ENCODE peak calls at places on chromosomes 4 and X, in ten cellular contexts. V is Panc1, H is cardiac fibroblast, J is epithelial cell of esophagus, U is ACHN, B is lower lobe of right lung, N is posterior vena cava, S is nephron progenitor cell, Y is Daoy, P is fibroblast of mammary gland. C is an unnamed sample.

GRCh38 chr4:38519671-38520070 is 144.3 kb upstream of the KLF3 start:
- DNase-seq in V (no peak), H (no peak), J (no peak), U (no peak), B (no peak), N (no peak), S (no peak), Y (no peak), P (no peak), C (no peak)

GRCh38 chr4:153759407-153760226 is at the start of gene RNF175:
- DNase-seq in V (no peak), H (no peak), J (no peak), U (peak), B (no peak), N (no peak), S (peak), Y (peak), P (no peak), C (peak)

GRCh38 chr4:8044699-8045098 is 105.0 kb upstream of the AFAP1 start:
- DNase-seq in V (no peak), H (no peak), J (no peak), U (no peak), B (no peak), N (no peak), S (peak), Y (no peak), P (no peak), C (no peak)

GRCh38 chrX:119684916-119685224 is 8.1 kb downstream of the SEPTIN6 start:
- DNase-seq in V (no peak), H (no peak), J (no peak), U (no peak), B (no peak), N (no peak), S (no peak), Y (no peak), P (no peak), C (no peak)

GRCh38 chrX:56782362-56782761 is 53.3 kb downstream of the NBDY start:
- DNase-seq in V (no peak), H (no peak), J (no peak), U (no peak), B (no peak), N (no peak), S (no peak), Y (no peak), P (no peak), C (no peak)

GRCh38 chrX:2811271-2811670 is 17.5 kb upstream of the GYG2 start:
- DNase-seq in V (no peak), H (peak), J (no peak), U (no peak), B (no peak), N (no peak), S (no peak), Y (no peak), P (peak), C (no peak)

GRCh38 chr4:53705151-53705764 is 114.0 kb upstream of the LNX1 start:
- DNase-seq in V (no peak), H (no peak), J (no peak), U (no peak), B (no peak), N (no peak), S (no peak), Y (no peak), P (no peak), C (no peak)

GRCh38 chr4:119652978-119653377 is 24.4 kb upstream of the PDE5A start:
- DNase-seq in V (no peak), H (peak), J (no peak), U (no peak), B (no peak), N (no peak), S (no peak), Y (peak), P (peak), C (no peak)

GRCh38 chrX:149830192-149830873 is 48.6 kb downstream of the MAGEA9 start:
- DNase-seq in V (no peak), H (peak), J (peak), U (peak), B (no peak), N (no peak), S (peak), Y (peak), P (peak), C (peak)

GRCh38 chr4:38290360-38290759 is 330.2 kb downstream of the PTTG2 start:
- DNase-seq in V (no peak), H (peak), J (no peak), U (no peak), B (no peak), N (no peak), S (no peak), Y (peak), P (peak), C (no peak)

GRCh38 chr4:181264908-181265307 is 978.3 kb upstream of the TENM3 start:
- DNase-seq in V (no peak), H (no peak), J (no peak), U (no peak), B (no peak), N (no peak), S (peak), Y (no peak), P (no peak), C (no peak)

GRCh38 chrX:18833071-18833731 is 125.8 kb downstream of the PPEF1 start:
- DNase-seq in V (no peak), H (peak), J (no peak), U (no peak), B (no peak), N (no peak), S (peak), Y (no peak), P (peak), C (no peak)

GRCh38 chrX:53637479-53637878 is 49.0 kb downstream of the HUWE1 start:
- DNase-seq in V (no peak), H (no peak), J (no peak), U (no peak), B (no peak), N (no peak), S (no peak), Y (no peak), P (no peak), C (no peak)

GRCh38 chr4:1757836-1758235 is 35.3 kb upstream of the FGFR3 start:
- DNase-seq in V (no peak), H (no peak), J (no peak), U (no peak), B (no peak), N (no peak), S (no peak), Y (no peak), P (no peak), C (no peak)

C was measured in naive thymus-derived CD8-positive, alpha-beta T cell.